ENCODE peak calls at places on chromosome 16, in nine cellular contexts. One of them, this sample, is unnamed.

GRCh38 chr16:66924527-66925321 is 611 bp downstream of the RRAD start:
- DNase-seq in AG08396: peak; percentile 80
- DNase-seq in nephron progenitor cell: peak; percentile 78
- DNase-seq in stimulated activated CD4-positive, alpha-beta T cell treated with anti-CD3 and anti-CD28 coated beads, Interleukin-15, amount 100 ng/mL, for 1 hour: peak; percentile 21
- DNase-seq in GM12891: peak; percentile 70
- DNase-seq in hippocampal formation: no peak
- DNase-seq in GM23248: peak; percentile 63
- DNase-seq in MG63: peak; percentile 33
- DNase-seq in KG1: no peak
- DNase-seq in this sample: no peak

GRCh38 chr16:72991645-72992044 is 56.3 kb downstream of the ZFHX3 start:
- DNase-seq in AG08396: no peak
- DNase-seq in nephron progenitor cell: no peak
- DNase-seq in stimulated activated CD4-positive, alpha-beta T cell treated with anti-CD3 and anti-CD28 coated beads, Interleukin-15, amount 100 ng/mL, for 1 hour: no peak
- DNase-seq in GM12891: no peak
- DNase-seq in hippocampal formation: no peak
- DNase-seq in GM23248: no peak
- DNase-seq in MG63: no peak
- DNase-seq in KG1: no peak
- DNase-seq in this sample: no peak

GRCh38 chr16:12771341-12771798 is 32.3 kb downstream of the CPPED1 start:
- DNase-seq in AG08396: no peak
- DNase-seq in nephron progenitor cell: no peak
- DNase-seq in stimulated activated CD4-positive, alpha-beta T cell treated with anti-CD3 and anti-CD28 coated beads, Interleukin-15, amount 100 ng/mL, for 1 hour: no peak
- DNase-seq in GM12891: no peak
- DNase-seq in hippocampal formation: peak; percentile 31
- DNase-seq in GM23248: no peak
- DNase-seq in MG63: no peak
- DNase-seq in KG1: no peak
- DNase-seq in this sample: no peak

GRCh38 chr16:58265480-58266052 is 29.3 kb downstream of the PRSS54 start:
- DNase-seq in AG08396: no peak
- DNase-seq in nephron progenitor cell: no peak
- DNase-seq in stimulated activated CD4-positive, alpha-beta T cell treated with anti-CD3 and anti-CD28 coated beads, Interleukin-15, amount 100 ng/mL, for 1 hour: no peak
- DNase-seq in GM12891: no peak
- DNase-seq in hippocampal formation: no peak
- DNase-seq in GM23248: no peak
- DNase-seq in MG63: no peak
- DNase-seq in KG1: no peak
- DNase-seq in this sample: no peak

GRCh38 chr16:1393613-1394176 is 20.8 kb downstream of the UNKL start:
- DNase-seq in AG08396: no peak
- DNase-seq in nephron progenitor cell: no peak
- DNase-seq in stimulated activated CD4-positive, alpha-beta T cell treated with anti-CD3 and anti-CD28 coated beads, Interleukin-15, amount 100 ng/mL, for 1 hour: no peak
- DNase-seq in GM12891: no peak
- DNase-seq in hippocampal formation: no peak
- DNase-seq in GM23248: no peak
- DNase-seq in MG63: no peak
- DNase-seq in KG1: no peak
- DNase-seq in this sample: no peak

GRCh38 chr16:22813946-22814325 is at the start of gene HS3ST2:
- DNase-seq in AG08396: peak; percentile 69
- DNase-seq in nephron progenitor cell: peak; percentile 72
- DNase-seq in stimulated activated CD4-positive, alpha-beta T cell treated with anti-CD3 and anti-CD28 coated beads, Interleukin-15, amount 100 ng/mL, for 1 hour: no peak
- DNase-seq in GM12891: no peak
- DNase-seq in hippocampal formation: no peak
- DNase-seq in GM23248: peak; percentile 59
- DNase-seq in MG63: peak; percentile 30
- DNase-seq in KG1: no peak
- DNase-seq in this sample: peak; percentile 23

GRCh38 chr16:8869212-8869987 is 594 bp upstream of the CARHSP1 start:
- DNase-seq in AG08396: no peak
- DNase-seq in nephron progenitor cell: peak; percentile 43
- DNase-seq in stimulated activated CD4-positive, alpha-beta T cell treated with anti-CD3 and anti-CD28 coated beads, Interleukin-15, amount 100 ng/mL, for 1 hour: no peak
- DNase-seq in GM12891: no peak
- DNase-seq in hippocampal formation: no peak
- DNase-seq in GM23248: no peak
- DNase-seq in MG63: no peak
- DNase-seq in KG1: no peak
- DNase-seq in this sample: no peak

GRCh38 chr16:67342616-67343015 is 16.0 kb downstream of the LRRC36 start:
- DNase-seq in AG08396: no peak
- DNase-seq in nephron progenitor cell: no peak
- DNase-seq in stimulated activated CD4-positive, alpha-beta T cell treated with anti-CD3 and anti-CD28 coated beads, Interleukin-15, amount 100 ng/mL, for 1 hour: no peak
- DNase-seq in GM12891: no peak
- DNase-seq in hippocampal formation: no peak
- DNase-seq in GM23248: no peak
- DNase-seq in MG63: no peak
- DNase-seq in KG1: no peak
- DNase-seq in this sample: no peak

GRCh38 chr16:29825145-29826044 is 5.1 kb downstream of the MVP start:
- DNase-seq in AG08396: peak; percentile 75
- DNase-seq in nephron progenitor cell: no peak
- DNase-seq in stimulated activated CD4-positive, alpha-beta T cell treated with anti-CD3 and anti-CD28 coated beads, Interleukin-15, amount 100 ng/mL, for 1 hour: no peak
- DNase-seq in GM12891: peak; percentile 69
- DNase-seq in hippocampal formation: peak; percentile 43
- DNase-seq in GM23248: peak; percentile 89
- DNase-seq in MG63: peak; percentile 97
- DNase-seq in KG1: no peak
- DNase-seq in this sample: peak; percentile 88

GRCh38 chr16:2983706-2984136 is 3.5 kb upstream of the PKMYT1 start:
- DNase-seq in AG08396: peak; percentile 96
- DNase-seq in nephron progenitor cell: peak; percentile 91
- DNase-seq in stimulated activated CD4-positive, alpha-beta T cell treated with anti-CD3 and anti-CD28 coated beads, Interleukin-15, amount 100 ng/mL, for 1 hour: peak; percentile 60
- DNase-seq in GM12891: peak; percentile 92
- DNase-seq in hippocampal formation: peak; percentile 67
- DNase-seq in GM23248: peak; percentile 93
- DNase-seq in MG63: peak; percentile 87
- DNase-seq in KG1: peak; percentile 24
- DNase-seq in this sample: peak; percentile 92

GRCh38 chr16:49755291-49755611 is 100.7 kb downstream of the ZNF423 start:
- DNase-seq in AG08396: no peak
- DNase-seq in nephron progenitor cell: no peak
- DNase-seq in stimulated activated CD4-positive, alpha-beta T cell treated with anti-CD3 and anti-CD28 coated beads, Interleukin-15, amount 100 ng/mL, for 1 hour: no peak
- DNase-seq in GM12891: no peak
- DNase-seq in hippocampal formation: no peak
- DNase-seq in GM23248: peak; percentile 69
- DNase-seq in MG63: no peak
- DNase-seq in KG1: no peak
- DNase-seq in this sample: no peak

GRCh38 chr16:54066451-54067056 is 220.0 kb downstream of the IRX3 start:
- DNase-seq in AG08396: no peak
- DNase-seq in nephron progenitor cell: no peak
- DNase-seq in stimulated activated CD4-positive, alpha-beta T cell treated with anti-CD3 and anti-CD28 coated beads, Interleukin-15, amount 100 ng/mL, for 1 hour: no peak
- DNase-seq in GM12891: no peak
- DNase-seq in hippocampal formation: no peak
- DNase-seq in GM23248: peak; percentile 12
- DNase-seq in MG63: peak; percentile 81
- DNase-seq in KG1: no peak
- DNase-seq in this sample: no peak

GRCh38 chr16:31874354-31875111 is 926 bp downstream of the ZNF267 start:
- DNase-seq in AG08396: peak; percentile 29
- DNase-seq in nephron progenitor cell: no peak
- DNase-seq in stimulated activated CD4-positive, alpha-beta T cell treated with anti-CD3 and anti-CD28 coated beads, Interleukin-15, amount 100 ng/mL, for 1 hour: no peak
- DNase-seq in GM12891: no peak
- DNase-seq in hippocampal formation: no peak
- DNase-seq in GM23248: peak; percentile 69
- DNase-seq in MG63: peak; percentile 30
- DNase-seq in KG1: no peak
- DNase-seq in this sample: peak; percentile 32

This sample was measured in D721Med.